ENCODE peak calls at places on chromosomes 3 and 15, in eight cellular contexts. J is psoas muscle, P is BJ, A is left ventricle myocardium inferior, O is WERI-Rb-1, V is neural progenitor cell, Q is adrenal gland, K is esophagus muscularis mucosa. X is an unnamed sample. For H3K36me3, the result is how much of the 10 kb centered on the place peaks cover.

GRCh38 chr3:154919226-154919625 is 160.9 kb upstream of the MME start:
- DNase-seq in K (no peak), V (no peak), P (no peak), Q (no peak), J (no peak), A (no peak), O (no peak), X (no peak)

GRCh38 chr3:28088811-28089526 is 152.4 kb upstream of the CMC1 start:
- DNase-seq in O (no peak), Q (no peak), J (no peak), P (no peak), A (no peak), V (no peak), K (no peak), X (no peak)

GRCh38 chr3:10194328-10195071 is 29.8 kb downstream of the IRAK2 start:
- DNase-seq in O (no peak), Q (peak), K (no peak), A (no peak), P (no peak), J (peak), V (no peak), X (no peak)

GRCh38 chr3:194306109-194306686 is 44.9 kb downstream of the CPN2 start:
- DNase-seq in P (no peak), V (no peak), J (no peak), Q (no peak), A (no peak), O (no peak), K (no peak), X (no peak)

GRCh38 chr15:22979069-22979698 is 984 bp downstream of the CYFIP1 start:
- DNase-seq in V (peak), Q (peak), A (peak), J (peak), K (no peak), O (peak), P (no peak), X (no peak)

GRCh38 chr3:30583973-30584372 is 22.4 kb upstream of the TGFBR2 start:
- DNase-seq in Q (no peak), P (no peak), K (no peak), V (no peak), A (no peak), O (no peak), J (no peak), X (no peak)

GRCh38 chr3:46500631-46501377 is 3.0 kb downstream of the RTP3 start:
- DNase-seq in Q (no peak), J (no peak), V (no peak), A (no peak), O (no peak), K (no peak), P (peak), X (no peak)

GRCh38 chr3:13308406-13308805 is 111.7 kb downstream of the NUP210 start:
- DNase-seq in Q (peak), A (no peak), O (peak), K (no peak), P (no peak), J (peak), V (peak), X (peak)

GRCh38 chr15:78069630-78070029 is 7.9 kb downstream of the TBC1D2B start:
- DNase-seq in A (no peak), O (no peak), K (no peak), Q (no peak), V (no peak), P (no peak), J (no peak), X (no peak)

GRCh38 chr3:55036883-55037577 is 109.2 kb upstream of the LRTM1 start:
- DNase-seq in A (no peak), O (no peak), P (no peak), K (no peak), J (no peak), V (no peak), Q (no peak), X (no peak)

DNA sequence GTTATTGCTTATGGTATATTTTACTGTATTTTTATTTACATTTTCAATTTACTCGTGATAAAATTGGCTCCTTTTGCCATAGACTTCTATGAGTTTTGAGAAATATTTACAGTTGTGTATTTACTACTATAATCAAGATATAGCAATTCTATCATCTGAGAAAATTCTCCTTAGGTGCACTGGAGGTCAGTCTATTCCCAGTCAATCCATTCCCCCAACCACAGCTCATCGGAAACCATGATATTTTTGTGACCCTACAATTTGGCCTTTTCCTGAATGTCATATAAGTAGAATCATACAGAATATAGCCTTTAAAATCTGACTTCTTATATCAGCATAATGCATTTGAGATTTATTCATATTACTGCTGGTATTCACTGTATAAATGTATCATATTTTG is 114.7 kb upstream of the LRTM1 start:
- DNase-seq in A (no peak), O (no peak), P (no peak), Q (no peak), K (no peak), V (no peak), J (no peak), X (no peak)
- TF ChIP-seq CTCF in A (no peak), O (no peak), P (no peak), Q (no peak), K (no peak), V (peak), J (no peak), X (no peak)

GRCh38 chr15:85172846-85173490 is 191.3 kb downstream of the PDE8A start:
- DNase-seq in O (no peak), V (no peak), P (no peak), J (no peak), A (no peak), Q (no peak), K (no peak), X (no peak)

GRCh38 chr15:85174521-85174920 is 192.9 kb downstream of the PDE8A start:
- DNase-seq in Q (no peak), V (no peak), P (no peak), K (no peak), O (no peak), A (no peak), J (no peak), X (no peak)

GRCh38 chr15:85168642-85169173 is 187.1 kb downstream of the PDE8A start:
- DNase-seq in V (peak), Q (peak), A (no peak), P (no peak), J (no peak), O (peak), K (no peak), X (no peak)

GRCh38 chr15:85167568-85167967 is 185.9 kb downstream of the PDE8A start:
- DNase-seq in J (no peak), V (no peak), K (no peak), A (no peak), O (no peak), P (no peak), Q (no peak), X (no peak)

GRCh38 chr15:85171736-85172135 is 190.1 kb downstream of the PDE8A start:
- DNase-seq in Q (no peak), V (no peak), J (no peak), O (no peak), K (no peak), P (no peak), A (no peak), X (no peak)
- H3K4me3 ChIP-seq in Q (no peak), V (no peak), J (no peak), O (no peak), K (no peak), P (no peak), A (no peak), X (no peak)

GRCh38 chr3:184758056-184758455 is 46.2 kb upstream of the MAGEF1 start:
- DNase-seq in Q (no peak), P (no peak), K (no peak), A (no peak), J (no peak), V (no peak), O (no peak), X (no peak)
- H3K36me3 ChIP-seq in Q (under half), P (under half), K (under half), A (under half), J (under half), V (under half), O (under half), X (under half)

GRCh38 chr3:196159526-196159925 is 51.7 kb downstream of the ZDHHC19 start:
- DNase-seq in P (no peak), Q (no peak), O (no peak), A (no peak), K (no peak), J (peak), V (no peak), X (no peak)

GRCh38 chr3:196150481-196150880 is 60.7 kb downstream of the ZDHHC19 start:
- DNase-seq in A (no peak), P (no peak), V (no peak), J (peak), K (no peak), O (no peak), Q (no peak), X (no peak)

GRCh38 chr3:196159952-196160804 is 51.0 kb downstream of the ZDHHC19 start:
- DNase-seq in O (peak), K (no peak), V (no peak), J (peak), Q (peak), A (no peak), P (no peak), X (no peak)

DNA sequence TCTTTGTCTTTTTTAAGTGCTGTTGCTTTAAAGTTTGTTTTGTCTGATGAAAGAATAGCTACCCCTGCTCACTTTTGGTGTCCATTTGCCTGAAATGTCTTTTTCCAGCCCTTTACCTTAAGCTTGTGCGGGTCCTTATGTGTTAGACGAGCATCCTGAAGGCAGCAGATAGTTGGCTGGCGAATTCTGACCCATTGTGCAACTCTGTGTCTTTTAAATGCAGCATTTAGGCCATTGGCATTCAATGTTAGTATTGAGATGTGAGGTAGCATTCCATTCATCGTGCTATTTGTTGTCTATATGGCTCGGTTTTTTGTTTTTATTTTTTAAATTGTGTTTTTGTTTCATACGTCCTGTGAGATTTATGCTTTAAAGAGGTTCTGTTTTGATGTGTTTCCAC is 55.0 kb downstream of the ZDHHC19 start:
- DNase-seq in J (no peak), A (no peak), V (no peak), K (no peak), Q (no peak), O (no peak), P (no peak), X (no peak)
- TF ChIP-seq CTCF in J (no peak), A (no peak), V (no peak), K (no peak), Q (no peak), O (no peak), P (no peak), X (no peak)

DNA sequence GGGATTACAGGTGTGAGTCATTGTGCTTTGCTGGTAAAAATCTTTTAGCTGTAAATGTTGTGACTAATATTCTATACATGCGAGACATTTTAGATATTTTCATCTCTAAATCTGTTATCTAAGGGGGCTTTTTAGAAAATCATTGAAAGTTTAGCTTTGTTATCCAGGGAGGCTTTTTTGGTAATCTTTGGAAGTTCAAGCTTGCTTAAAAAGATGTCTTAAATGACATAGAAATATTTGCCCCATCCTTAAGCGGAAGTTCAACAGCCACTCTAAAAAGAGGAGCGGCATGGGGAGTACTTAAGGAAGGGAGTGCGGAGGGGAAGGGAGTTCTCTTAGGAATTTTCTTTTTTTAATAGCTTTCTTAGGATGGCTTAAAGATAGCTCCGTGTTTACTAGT is 26.1 kb downstream of the DNAJC13 start:
- DNase-seq in O (no peak), J (no peak), A (no peak), V (no peak), P (no peak), K (no peak), Q (no peak), X (no peak)
- H3K4me3 ChIP-seq in O (no peak), J (no peak), A (no peak), V (no peak), P (no peak), K (no peak), Q (no peak), X (no peak)

GRCh38 chr15:37130356-37130755 is 30.0 kb upstream of the MEIS2 start:
- DNase-seq in A (no peak), J (no peak), O (no peak), V (no peak), K (no peak), Q (no peak), P (no peak), X (no peak)
- H3K36me3 ChIP-seq in A (under half), J (under half), O (under half), V (under half), K (under half), Q (under half), P (under half), X (under half)

GRCh38 chr3:50294492-50295403 is 2.5 kb upstream of the IFRD2 start:
- DNase-seq in V (peak), A (peak), P (no peak), O (no peak), K (no peak), Q (no peak), J (no peak), X (no peak)

GRCh38 chr3:50290116-50290745 is 2.0 kb downstream of the IFRD2 start:
- DNase-seq in P (no peak), K (no peak), Q (no peak), O (no peak), V (no peak), A (peak), J (no peak), X (no peak)

GRCh38 chr3:50292924-50293801 is 934 bp upstream of the IFRD2 start:
- DNase-seq in O (no peak), J (no peak), A (peak), V (peak), K (no peak), Q (peak), P (no peak), X (no peak)

GRCh38 chr3:50294089-50294488 is 1.9 kb upstream of the IFRD2 start:
- DNase-seq in P (no peak), J (no peak), A (no peak), V (no peak), O (no peak), K (no peak), Q (no peak), X (no peak)

GRCh38 chr3:50292159-50292923 is at the start of gene IFRD2:
- DNase-seq in Q (peak), K (peak), J (peak), O (peak), P (peak), A (peak), V (peak), X (peak)
- TF ChIP-seq CTCF in Q (no peak), K (no peak), J (no peak), O (no peak), P (no peak), A (no peak), V (no peak), X (no peak)

GRCh38 chr3:184380627-184381260 is 890 bp downstream of the CHRD start:
- DNase-seq in P (no peak), Q (no peak), V (no peak), K (no peak), O (no peak), J (no peak), A (no peak), X (no peak)
- H3K4me3 ChIP-seq in P (no peak), Q (peak), V (peak), K (peak), O (peak), J (peak), A (peak), X (peak)